ENCODE peak calls at places on chromosome 2, in eight cellular contexts. X is effector memory CD4-positive, alpha-beta T cell; O is breast epithelium; K is heart right ventricle; J is adrenal gland; S is transverse colon; G is A549; P is upper lobe of right lung. H is an unnamed sample.

GRCh38 chr2:185402474-185402873 is 336.1 kb upstream of the FSIP2 start:
- DNase-seq in K (no peak), P (no peak), O (no peak), J (no peak), G (no peak), S (no peak), X (no peak), H (no peak)

GRCh38 chr2:168999668-169000213 is 31.4 kb downstream of the ABCB11 start:
- DNase-seq in G (no peak), X (no peak), P (no peak), J (no peak), O (no peak), S (no peak), K (no peak), H (no peak)

GRCh38 chr2:109030870-109031480 is 42.0 kb upstream of the EDAR start:
- DNase-seq in O (no peak), J (no peak), X (no peak), K (no peak), G (no peak), S (no peak), P (no peak), H (peak; percentile 28)

GRCh38 chr2:216017365-216017764 is 4.0 kb upstream of the MREG start:
- DNase-seq in G (no peak), J (no peak), X (no peak), P (no peak), S (peak; percentile 33), O (no peak), K (no peak), H (no peak)

GRCh38 chr2:224041554-224041953 is 2.5 kb upstream of the SERPINE2 start:
- DNase-seq in P (no peak), G (no peak), K (no peak), O (no peak), X (no peak), J (no peak), S (no peak), H (no peak)

GRCh38 chr2:184646177-184646576 is 47.8 kb downstream of the ZNF804A start:
- DNase-seq in P (no peak), X (no peak), K (no peak), S (no peak), O (no peak), G (no peak), J (no peak), H (no peak)

GRCh38 chr2:161063946-161064306 is 96.3 kb upstream of the TANK start:
- DNase-seq in S (no peak), J (no peak), G (no peak), P (no peak), X (no peak), K (no peak), O (no peak), H (no peak)

GRCh38 chr2:238157506-238158017 is 1.2 kb upstream of the ERFE start:
- DNase-seq in S (no peak), X (no peak), P (peak; percentile 53), K (no peak), O (no peak), J (no peak), G (no peak), H (no peak)

GRCh38 chr2:137435176-137435575 is 529.1 kb upstream of the HNMT start:
- DNase-seq in X (no peak), S (no peak), G (no peak), O (no peak), J (no peak), K (no peak), P (no peak), H (no peak)

GRCh38 chr2:88590998-88591613 is 36.2 kb downstream of the EIF2AK3 start:
- DNase-seq in X (no peak), K (peak; percentile 55), G (peak; percentile 61), J (peak; percentile 63), P (no peak), S (peak; percentile 29), O (no peak), H (peak; percentile 46)

GRCh38 chr2:132430895-132431294 is 14.3 kb downstream of the GPR39 start:
- DNase-seq in P (no peak), K (no peak), X (no peak), O (no peak), G (no peak), J (no peak), S (no peak), H (no peak)

GRCh38 chr2:126658910-126659613 is 3.1 kb downstream of the GYPC start:
- DNase-seq in J (peak; percentile 67), X (peak; percentile 27), S (peak; percentile 68), P (peak; percentile 77), O (no peak), K (peak; percentile 83), G (no peak), H (peak; percentile 26)

GRCh38 chr2:159615187-159615935 is 987 bp downstream of the BAZ2B start:
- DNase-seq in X (peak; percentile 5), S (peak; percentile 90), G (peak; percentile 70), J (peak; percentile 92), K (peak; percentile 95), O (peak; percentile 89), P (peak; percentile 96), H (peak; percentile 17)

GRCh38 chr2:190470256-190470826 is 62.2 kb downstream of the MFSD6 start:
- DNase-seq in J (no peak), S (no peak), K (no peak), X (no peak), P (no peak), O (no peak), G (no peak), H (no peak)

GRCh38 chr2:24971300-24971549 is 530 bp downstream of the DNAJC27 start:
- DNase-seq in O (peak; percentile 54), P (no peak), S (no peak), K (no peak), J (no peak), X (no peak), G (peak; percentile 32), H (no peak)

GRCh38 chr2:120036145-120036544 is 23.3 kb downstream of the EPB41L5 start:
- DNase-seq in X (no peak), J (no peak), S (no peak), K (no peak), G (no peak), O (no peak), P (no peak), H (no peak)

GRCh38 chr2:148483675-148484074 is 160.9 kb upstream of the EPC2 start:
- DNase-seq in X (no peak), J (no peak), P (no peak), G (no peak), K (no peak), S (no peak), O (no peak), H (no peak)

GRCh38 chr2:219221956-219222518 is 3.3 kb upstream of the ABCB6 start:
- DNase-seq in G (no peak), S (no peak), O (no peak), P (no peak), J (no peak), X (no peak), K (no peak), H (no peak)
- H3K4me1 ChIP-seq in G (peaks cover 12% of the 10 kb centered on the region), S (peaks cover 24% of the 10 kb centered on the region), O (peaks cover 8% of the 10 kb centered on the region), P (peaks cover 21% of the 10 kb centered on the region), J (peaks cover 34% of the 10 kb centered on the region), X (peaks cover 17% of the 10 kb centered on the region), K (peaks cover 17% of the 10 kb centered on the region), H (peaks cover 23% of the 10 kb centered on the region)

GRCh38 chr2:218959141-218959731 is at the start of gene CDK5R2:
- DNase-seq in X (no peak), O (no peak), K (peak; percentile 71), S (peak; percentile 81), P (peak; percentile 79), J (peak; percentile 84), G (peak; percentile 97), H (peak; percentile 29)

GRCh38 chr2:218957685-218958084 is 1.8 kb upstream of the CDK5R2 start:
- DNase-seq in X (no peak), K (no peak), S (no peak), O (no peak), P (no peak), J (no peak), G (no peak), H (no peak)

GRCh38 chr2:218959761-218960195 is 312 bp downstream of the CDK5R2 start:
- DNase-seq in O (no peak), J (no peak), S (no peak), K (no peak), X (no peak), P (no peak), G (no peak), H (no peak)

GRCh38 chr2:218960196-218961165 is 1.0 kb downstream of the CDK5R2 start:
- DNase-seq in P (no peak), G (no peak), O (no peak), S (no peak), J (no peak), K (no peak), X (no peak), H (no peak)

DNA sequence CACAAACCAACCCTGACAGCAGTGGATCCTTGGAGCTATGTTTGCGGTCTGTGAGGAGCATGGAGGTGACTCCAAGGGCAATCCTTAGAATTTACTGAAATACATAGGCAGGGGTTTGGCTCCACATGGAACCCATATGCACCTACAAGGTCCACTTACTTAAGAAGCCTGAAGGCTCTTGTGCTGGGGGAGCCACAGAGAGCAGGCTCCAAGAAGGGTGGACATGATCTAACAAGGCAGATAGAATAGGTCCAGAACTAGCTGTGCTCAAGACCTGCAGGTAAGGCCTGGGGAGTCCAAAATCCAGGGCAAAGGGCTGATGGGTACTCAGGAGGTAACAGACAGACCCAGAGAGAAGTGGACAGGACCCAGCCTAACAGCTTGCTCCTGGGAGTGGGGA is 1.2 kb upstream of the CDK5R2 start:
- DNase-seq in S (no peak), X (no peak), K (no peak), P (no peak), J (no peak), O (no peak), G (no peak), H (no peak)
- H3K27ac ChIP-seq in S (no peak overlapping the region), X (no peak overlapping the region), K (no peak overlapping the region), P (no peak overlapping the region), J (no peak overlapping the region), O (no peak overlapping the region), G (no peak overlapping the region), H (no peak overlapping the region)

DNA sequence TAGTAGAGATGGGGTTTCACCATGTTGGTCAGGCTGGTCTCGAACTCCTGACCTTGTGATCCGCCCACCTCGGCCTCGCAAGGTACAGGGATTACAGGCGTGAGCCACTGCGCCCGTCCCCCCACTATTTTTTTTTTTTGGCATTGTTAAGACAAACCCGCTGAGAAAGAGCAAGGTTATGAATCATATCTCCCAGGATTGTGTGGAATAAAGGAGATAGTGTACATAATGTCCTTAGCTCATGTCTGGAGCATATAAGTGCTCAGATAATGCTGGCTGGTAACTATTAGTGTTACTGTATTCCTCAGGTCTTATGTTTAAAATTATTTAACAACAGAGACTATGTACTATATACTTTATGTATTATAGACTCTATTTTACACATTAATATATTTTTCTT is 36.0 kb downstream of the TTC27 start:
- DNase-seq in O (no peak), K (no peak), S (no peak), G (no peak), P (no peak), J (no peak), X (no peak), H (no peak)
- H3K4me3 ChIP-seq in O (no peak overlapping the region), K (no peak overlapping the region), S (no peak overlapping the region), G (no peak overlapping the region), P (no peak overlapping the region), J (no peak overlapping the region), X (no peak overlapping the region), H (no peak overlapping the region)

DNA sequence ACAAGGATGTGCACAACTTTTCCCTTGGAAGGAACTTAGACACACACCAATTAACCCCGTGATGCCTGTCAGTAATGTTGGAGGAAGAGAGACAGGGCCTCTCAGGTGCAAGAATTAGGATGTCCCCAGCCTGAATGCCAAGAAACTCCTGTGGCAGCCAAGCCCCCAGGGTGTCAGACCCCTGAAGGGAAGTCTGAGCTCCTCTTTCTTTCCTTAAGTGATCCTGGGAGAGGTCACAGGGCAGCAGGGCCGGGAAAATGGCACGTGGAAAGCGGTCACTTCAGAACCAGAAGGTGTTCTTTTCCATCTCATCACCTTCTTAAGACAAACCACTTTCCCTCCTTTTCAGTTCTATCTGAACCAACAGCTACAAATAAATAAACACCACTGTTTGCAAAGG is 185.9 kb downstream of the ANAPC1 start:
- DNase-seq in J (no peak), X (no peak), P (no peak), K (no peak), S (no peak), O (no peak), G (no peak), H (no peak)
- H3K4me1 ChIP-seq in J (peaks cover 14% of the 10 kb centered on the region), X (peaks cover 4% of the 10 kb centered on the region), P (peaks cover 27% of the 10 kb centered on the region), K (peaks cover 3% of the 10 kb centered on the region), S (peaks cover 30% of the 10 kb centered on the region), O (no peaks in the 10 kb centered on the region), G (peaks cover 29% of the 10 kb centered on the region), H (peaks cover 18% of the 10 kb centered on the region)

H was measured in CD4-positive, CD25-positive, alpha-beta regulatory T cell.